ENCODE peak calls at places on chromosomes 16 and 17, in seven cellular contexts. W is lower lobe of right lung; V is RWPE1; I is spleen; F is choroid plexus epithelial cell; A is CD8-positive, alpha-beta T cell; T is mesothelial cell of epicardium. Y is an unnamed sample.

GRCh38 chr17:44919885-44920564 is 4.7 kb upstream of the GFAP start:
- DNase-seq in W (peak), V (peak), I (peak), F (peak), A (peak), T (peak), Y (peak)

GRCh38 chr16:28126684-28127620 is 63.4 kb upstream of the GSG1L start:
- DNase-seq in W (no peak), V (no peak), I (no peak), F (no peak), A (no peak), T (no peak), Y (no peak)

GRCh38 chr16:15607700-15608396 is 35.1 kb downstream of the MARF1 start:
- DNase-seq in W (no peak), V (peak), I (peak), F (peak), A (no peak), T (no peak), Y (no peak)

GRCh38 chr16:87550510-87550961 is 51.8 kb upstream of the JPH3 start:
- DNase-seq in W (peak), V (peak), I (peak), F (no peak), A (peak), T (no peak), Y (peak)

GRCh38 chr17:9931144-9931543 is 26.1 kb upstream of the RCVRN start:
- DNase-seq in W (no peak), V (no peak), I (no peak), F (no peak), A (no peak), T (no peak), Y (no peak)

GRCh38 chr17:77508047-77508715 is 367.4 kb downstream of the SEC14L1 start:
- DNase-seq in W (no peak), V (no peak), I (peak), F (peak), A (no peak), T (no peak), Y (no peak)

GRCh38 chr17:77127735-77128361 is 12.9 kb upstream of the SEC14L1 start:
- DNase-seq in W (peak), V (no peak), I (peak), F (peak), A (peak), T (no peak), Y (no peak)

GRCh38 chr16:86566601-86566965 is at the start of gene FOXC2:
- DNase-seq in W (peak), V (peak), I (peak), F (peak), A (no peak), T (peak), Y (peak)

GRCh38 chr16:89178453-89179147 is 7.1 kb downstream of the CDH15 start:
- DNase-seq in W (no peak), V (no peak), I (no peak), F (no peak), A (no peak), T (no peak), Y (no peak)

GRCh38 chr17:44304651-44305050 is 3.8 kb upstream of the RUNDC3A start:
- DNase-seq in W (no peak), V (no peak), I (no peak), F (no peak), A (no peak), T (no peak), Y (no peak)

GRCh38 chr17:80859004-80859941 is 132.4 kb upstream of the CHMP6 start:
- DNase-seq in W (no peak), V (peak), I (peak), F (peak), A (no peak), T (no peak), Y (no peak)

GRCh38 chr16:59593256-59593655 is 859.1 kb upstream of the GOT2 start:
- DNase-seq in W (no peak), V (peak), I (no peak), F (peak), A (no peak), T (no peak), Y (no peak)

GRCh38 chr17:47953945-47954344 is 3.7 kb downstream of the PRR15L start:
- DNase-seq in W (no peak), V (no peak), I (no peak), F (peak), A (no peak), T (no peak), Y (no peak)

GRCh38 chr16:58661199-58661830 is 23.3 kb downstream of the SLC38A7 start:
- DNase-seq in W (no peak), V (peak), I (no peak), F (peak), A (no peak), T (no peak), Y (peak)

GRCh38 chr17:58403312-58403711 is 14.0 kb downstream of the RNF43 start:
- DNase-seq in W (no peak), V (peak), I (no peak), F (no peak), A (no peak), T (no peak), Y (no peak)

GRCh38 chr17:75260679-75261335 is 599 bp downstream of the GGA3 start:
- DNase-seq in W (no peak), V (no peak), I (no peak), F (peak), A (no peak), T (no peak), Y (no peak)
- TF ChIP-seq CTCF in W (no peak), V (no peak), I (no peak), F (peak), A (no peak), T (no peak), Y (no peak)

DNA sequence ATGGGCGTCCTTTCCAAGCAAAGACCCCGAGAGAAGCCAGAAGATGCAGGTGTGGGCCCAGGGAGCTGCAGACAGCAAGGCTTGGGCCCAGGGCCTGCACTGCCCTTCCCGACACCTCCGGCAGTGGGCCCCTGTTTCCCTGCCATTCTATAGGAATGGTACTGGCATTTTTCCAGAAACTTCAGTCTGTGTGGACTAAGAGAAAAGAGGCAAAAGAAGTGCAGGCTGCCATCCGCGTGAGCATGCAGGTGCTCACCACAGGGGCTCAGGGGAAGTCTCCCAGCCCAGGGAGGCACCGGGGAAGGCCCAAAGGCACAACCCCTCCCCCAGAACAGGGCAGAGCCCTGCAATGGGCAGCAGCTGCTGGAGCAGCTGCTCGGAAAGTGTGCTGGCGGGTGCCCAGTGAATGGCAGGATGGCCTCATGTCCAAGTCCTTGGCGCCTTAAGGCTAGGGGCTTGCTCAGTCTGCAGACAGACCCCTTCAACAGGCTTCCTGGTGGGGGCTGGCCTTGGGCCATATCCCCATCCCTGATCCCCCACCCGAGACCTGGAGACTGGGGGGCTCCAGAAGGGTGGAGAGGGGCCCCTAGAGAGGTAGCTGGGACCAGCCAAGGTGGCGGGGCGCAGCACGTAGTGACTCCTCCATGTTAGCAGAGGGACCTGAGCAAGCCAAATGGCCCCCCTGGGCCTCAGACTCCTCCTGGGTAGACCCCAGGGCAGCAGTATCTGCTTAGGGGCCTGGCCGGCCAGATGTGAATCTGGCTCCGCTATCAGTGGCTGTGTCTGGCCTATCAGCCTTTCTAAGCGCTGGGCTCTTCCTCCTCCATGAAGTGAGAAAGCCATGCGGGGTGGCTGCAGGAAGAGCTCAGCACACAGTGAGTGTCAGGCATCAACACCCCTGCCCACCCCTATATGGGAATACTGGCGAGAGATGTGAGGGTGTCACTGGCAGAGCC is 6.7 kb upstream of the TPPP3 start:
- DNase-seq in W (peak), V (no peak), I (peak), F (no peak), A (no peak), T (no peak), Y (no peak)
- TF ChIP-seq CTCF in W (no peak), V (peak), I (no peak), F (no peak), A (no peak), T (no peak), Y (peak)

GRCh38 chr17:40824015-40824832 is 1.8 kb upstream of the KRT10 start:
- DNase-seq in W (no peak), V (no peak), I (no peak), F (no peak), A (no peak), T (no peak), Y (no peak)

GRCh38 chr17:40825596-40825995 is 3.2 kb upstream of the KRT10 start:
- DNase-seq in W (no peak), V (no peak), I (no peak), F (peak), A (no peak), T (no peak), Y (no peak)

GRCh38 chr17:40830085-40830776 is 7.8 kb upstream of the KRT10 start:
- DNase-seq in W (no peak), V (no peak), I (no peak), F (no peak), A (no peak), T (no peak), Y (no peak)

GRCh38 chr17:40828454-40829039 is 6.1 kb upstream of the KRT10 start:
- DNase-seq in W (no peak), V (no peak), I (no peak), F (peak), A (no peak), T (no peak), Y (no peak)

DNA sequence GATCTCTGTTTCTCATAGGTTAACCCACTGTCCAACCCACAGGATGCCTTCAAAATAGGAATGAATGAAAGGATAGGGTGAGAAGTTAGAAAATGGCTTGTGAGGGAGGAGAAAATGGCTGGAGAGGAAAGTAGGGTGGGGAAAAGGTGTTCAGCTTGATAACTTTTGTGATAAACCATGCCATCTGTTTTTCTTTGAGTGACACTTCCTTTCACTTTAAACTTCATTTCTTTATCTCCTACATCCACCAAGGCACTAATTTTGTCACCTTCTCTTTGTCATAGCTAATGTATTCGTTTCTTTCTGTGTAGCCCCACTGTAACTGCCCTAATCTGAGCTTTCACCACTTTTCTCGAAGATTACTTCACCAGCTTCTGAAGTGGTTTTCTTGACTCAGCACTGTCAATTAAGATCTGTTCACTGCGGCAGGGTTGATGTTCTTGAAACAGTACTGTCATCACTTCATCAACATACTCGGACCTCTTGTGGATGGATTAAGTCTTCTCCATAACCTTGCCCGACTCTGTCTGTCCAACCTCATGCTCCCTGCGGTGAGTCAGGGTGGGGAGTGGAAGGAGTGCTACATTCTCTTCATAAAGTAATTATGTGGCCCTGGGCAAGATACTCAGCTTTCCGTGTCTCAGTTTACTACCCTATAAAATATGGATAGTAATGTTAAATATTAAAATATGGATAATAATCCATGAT is 5.5 kb upstream of the KRT10 start:
- DNase-seq in W (no peak), V (peak), I (no peak), F (peak), A (no peak), T (no peak), Y (no peak)
- TF ChIP-seq CTCF in W (no peak), V (no peak), I (no peak), F (no peak), A (no peak), T (no peak), Y (no peak)

DNA sequence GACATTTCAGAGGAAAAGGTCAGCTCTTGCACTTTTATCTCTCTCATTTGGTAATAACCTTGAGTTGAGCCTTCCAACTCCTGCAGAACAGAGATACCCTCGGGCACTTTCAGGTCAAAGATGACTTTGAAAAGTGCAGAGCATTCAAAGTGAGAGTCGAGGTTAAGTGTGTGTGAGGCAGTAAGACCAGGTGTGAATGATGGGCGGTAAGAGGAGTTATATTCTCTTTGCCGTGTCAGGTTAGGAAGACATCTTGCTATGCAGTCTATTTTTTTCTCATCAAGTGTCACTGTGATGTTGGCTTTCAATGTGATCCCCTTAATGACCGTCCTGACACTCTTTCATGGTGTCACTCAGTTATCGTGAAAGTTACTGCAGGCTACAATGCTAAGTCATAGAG is 248.5 kb downstream of the RBFOX1 start:
- DNase-seq in W (no peak), V (no peak), I (no peak), F (no peak), A (no peak), T (no peak), Y (no peak)
- TF ChIP-seq CTCF in W (no peak), V (no peak), I (no peak), F (no peak), A (no peak), T (no peak), Y (no peak)

GRCh38 chr16:3443108-3444031 is at the start of the genes NAA60 and ZNF597:
- DNase-seq in W (peak), V (peak), I (peak), F (peak), A (peak), T (peak), Y (peak)
- TF ChIP-seq CTCF in W (no peak), V (no peak), I (no peak), F (no peak), A (no peak), T (no peak), Y (no peak)

DNA sequence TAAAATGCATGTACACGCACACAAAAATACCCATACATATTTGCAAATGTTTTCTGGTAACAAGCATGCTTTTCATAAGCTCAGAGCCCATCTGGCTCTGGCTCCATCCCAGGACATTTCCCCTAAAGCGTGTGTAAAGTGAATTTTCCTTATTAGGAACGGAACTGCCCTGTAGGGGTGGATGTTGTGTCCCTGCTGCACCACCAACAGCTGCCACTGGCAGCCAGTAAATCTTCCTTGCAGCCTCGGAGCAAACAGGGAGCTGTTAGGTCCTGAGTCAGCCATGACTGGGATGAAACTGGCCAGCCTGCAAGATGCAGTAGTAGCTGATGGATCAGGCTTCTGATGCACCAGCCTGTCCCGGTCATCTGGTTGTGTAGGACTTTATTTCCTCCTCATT is 393.6 kb downstream of the UTP18 start:
- DNase-seq in W (no peak), V (no peak), I (no peak), F (no peak), A (no peak), T (no peak), Y (no peak)
- TF ChIP-seq CTCF in W (no peak), V (no peak), I (no peak), F (no peak), A (no peak), T (no peak), Y (no peak)

GRCh38 chr16:2867987-2868789 is 10.2 kb upstream of the PRSS22 start:
- DNase-seq in W (peak), V (peak), I (peak), F (peak), A (peak), T (peak), Y (peak)
- TF ChIP-seq CTCF in W (peak), V (peak), I (peak), F (peak), A (peak), T (peak), Y (peak)

GRCh38 chr16:21281698-21282389 is 3.8 kb upstream of the CRYM start:
- DNase-seq in W (no peak), V (no peak), I (no peak), F (no peak), A (no peak), T (no peak), Y (no peak)

GRCh38 chr16:21277927-21278706 is at the start of gene CRYM:
- DNase-seq in W (peak), V (peak), I (peak), F (peak), A (no peak), T (peak), Y (peak)

GRCh38 chr16:21279501-21279900 is 1.4 kb upstream of the CRYM start:
- DNase-seq in W (no peak), V (no peak), I (no peak), F (no peak), A (no peak), T (no peak), Y (no peak)

GRCh38 chr16:21284414-21284813 is 6.3 kb upstream of the CRYM start:
- DNase-seq in W (no peak), V (no peak), I (no peak), F (no peak), A (no peak), T (no peak), Y (no peak)

GRCh38 chr16:21283521-21284289 is 5.6 kb upstream of the CRYM start:
- DNase-seq in W (peak), V (no peak), I (peak), F (peak), A (no peak), T (peak), Y (peak)
- TF ChIP-seq CTCF in W (peak), V (no peak), I (no peak), F (peak), A (no peak), T (peak), Y (peak)

Y was measured in endothelial cell.